ENCODE peak calls at places on chromosomes 7 and 10, in ten cellular contexts. B, V, U, S, J, X, I, E, W and C are unnamed samples.

GRCh38 chr7:149254181-149254858 is 7.7 kb upstream of the ZNF783 start:
- DNase-seq in B (no peak), V (no peak), U (no peak), S (no peak), J (no peak), X (no peak), I (no peak), E (no peak), W (no peak), C (no peak)

GRCh38 chr7:133540096-133540860 is 287.4 kb downstream of the EXOC4 start:
- DNase-seq in B (no peak), V (peak), U (no peak), S (no peak), J (no peak), X (no peak), I (no peak), E (no peak), W (no peak), C (no peak)

GRCh38 chr10:128875030-128875744 is 591.9 kb upstream of the MGMT start:
- DNase-seq in B (peak), V (no peak), U (no peak), S (no peak), J (no peak), X (no peak), I (no peak), E (no peak), W (no peak), C (no peak)

GRCh38 chr10:4498763-4499251 is 327.2 kb upstream of the AKR1E2 start:
- DNase-seq in B (peak), V (peak), U (no peak), S (no peak), J (no peak), X (no peak), I (peak), E (no peak), W (no peak), C (no peak)

GRCh38 chr10:47264797-47265281 is 35.2 kb upstream of the GDF10 start:
- DNase-seq in B (no peak), V (no peak), U (peak), S (no peak), J (no peak), X (no peak), I (no peak), E (no peak), W (no peak), C (no peak)

GRCh38 chr7:99267530-99268360 is 4.9 kb upstream of the MYH16 start:
- DNase-seq in B (peak), V (peak), U (no peak), S (no peak), J (peak), X (no peak), I (no peak), E (no peak), W (peak), C (no peak)

GRCh38 chr10:34194259-34194658 is 620.8 kb downstream of the PARD3 start:
- DNase-seq in B (peak), V (peak), U (no peak), S (no peak), J (no peak), X (no peak), I (no peak), E (no peak), W (no peak), C (no peak)

GRCh38 chr7:27111753-27112277 is 9.3 kb upstream of the HOXA2 start:
- DNase-seq in B (no peak), V (no peak), U (no peak), S (no peak), J (no peak), X (no peak), I (no peak), E (no peak), W (no peak), C (no peak)

GRCh38 chr7:155456772-155457543 is 971 bp upstream of the EN2 start:
- DNase-seq in B (peak), V (peak), U (peak), S (peak), J (peak), X (peak), I (peak), E (peak), W (peak), C (peak)

GRCh38 chr7:20331231-20331880 is 656 bp downstream of the ITGB8 start:
- DNase-seq in B (peak), V (peak), U (peak), S (peak), J (peak), X (no peak), I (peak), E (peak), W (peak), C (peak)

GRCh38 chr10:44627591-44628354 is 242.9 kb upstream of the CXCL12 start:
- DNase-seq in B (peak), V (peak), U (no peak), S (no peak), J (no peak), X (no peak), I (no peak), E (no peak), W (no peak), C (no peak)

GRCh38 chr10:47065903-47066302 is 154.7 kb downstream of the PTPN20 start:
- DNase-seq in B (no peak), V (no peak), U (no peak), S (no peak), J (no peak), X (no peak), I (no peak), E (no peak), W (no peak), C (no peak)

GRCh38 chr10:59373071-59373470 is 10.7 kb upstream of the FAM13C start:
- DNase-seq in B (peak), V (peak), U (no peak), S (no peak), J (no peak), X (no peak), I (no peak), E (no peak), W (no peak), C (no peak)

GRCh38 chr7:76011437-76011836 is 17.0 kb upstream of the TMEM120A start:
- DNase-seq in B (peak), V (peak), U (no peak), S (peak), J (no peak), X (no peak), I (no peak), E (peak), W (no peak), C (no peak)

GRCh38 chr10:128220011-128220410 is 93.8 kb upstream of the MKI67 start:
- DNase-seq in B (no peak), V (no peak), U (no peak), S (no peak), J (no peak), X (no peak), I (no peak), E (no peak), W (no peak), C (no peak)

GRCh38 chr10:43234471-43235041 is 32.3 kb downstream of the RASGEF1A start:
- DNase-seq in B (no peak), V (no peak), U (peak), S (peak), J (no peak), X (no peak), I (no peak), E (peak), W (no peak), C (peak)

GRCh38 chr10:97517096-97517750 is 18.5 kb downstream of the UBTD1 start:
- DNase-seq in B (no peak), V (no peak), U (no peak), S (no peak), J (no peak), X (no peak), I (no peak), E (no peak), W (no peak), C (no peak)

GRCh38 chr10:132477398-132478340 is 59.9 kb upstream of the INPP5A start:
- DNase-seq in B (no peak), V (no peak), U (no peak), S (peak), J (no peak), X (no peak), I (no peak), E (no peak), W (no peak), C (peak)

GRCh38 chr10:25815999-25816768 is 117.8 kb upstream of the MYO3A start:
- DNase-seq in B (no peak), V (no peak), U (no peak), S (no peak), J (no peak), X (no peak), I (no peak), E (no peak), W (no peak), C (no peak)

GRCh38 chr7:3747452-3747851 is 446.4 kb downstream of the SDK1 start:
- DNase-seq in B (no peak), V (no peak), U (no peak), S (no peak), J (no peak), X (no peak), I (no peak), E (no peak), W (no peak), C (no peak)

GRCh38 chr7:49850921-49851613 is 77.6 kb downstream of the VWC2 start:
- DNase-seq in B (peak), V (no peak), U (no peak), S (no peak), J (no peak), X (no peak), I (no peak), E (peak), W (no peak), C (peak)

GRCh38 chr10:113261130-113261529 is 291.7 kb upstream of the HABP2 start:
- DNase-seq in B (no peak), V (no peak), U (no peak), S (no peak), J (no peak), X (no peak), I (no peak), E (no peak), W (no peak), C (no peak)

GRCh38 chr7:44727346-44728262 is 21.0 kb upstream of the ZMIZ2 start:
- DNase-seq in B (peak), V (peak), U (no peak), S (no peak), J (no peak), X (no peak), I (no peak), E (no peak), W (no peak), C (no peak)